ENCODE peak calls at places on chromosomes 4 and X, in four cellular contexts. E is breast epithelium, G is uterus, S is ovary. D is an unnamed sample.
A peak's percentile ranks its signal among the peaks of the same experiment; 100 is the strongest.

GRCh38 chrX:117038918-117039440 is 576.2 kb upstream of the CT83 start:
- DNase-seq in S (no peak), E (no peak), G (no peak), D (no peak)

GRCh38 chrX:18897611-18898010 is 86.3 kb downstream of the PHKA2 start:
- DNase-seq in S (no peak), E (no peak), G (no peak), D (no peak)

GRCh38 chr4:61555789-61556188 is 355.7 kb downstream of the ADGRL3 start:
- DNase-seq in S (no peak), G (peak; percentile 15), E (no peak), D (no peak)

GRCh38 chrX:51024106-51024696 is 113.7 kb downstream of the BMP15 start:
- DNase-seq in E (no peak), G (no peak), S (no peak), D (no peak)

GRCh38 chr4:170089743-170090666 is at the start of gene AADAT:
- DNase-seq in S (peak; percentile 79), E (no peak), G (peak; percentile 81), D (no peak)

GRCh38 chr4:108454227-108454626 is 166.1 kb upstream of the RPL34 start:
- DNase-seq in E (no peak), S (no peak), G (no peak), D (no peak)

GRCh38 chr4:3572363-3572762 is 40.1 kb upstream of the LRPAP1 start:
- DNase-seq in E (no peak), G (no peak), S (no peak), D (no peak)

GRCh38 chr4:185713272-185713671 is 98.7 kb downstream of the SORBS2 start:
- DNase-seq in E (no peak), S (no peak), G (no peak), D (no peak)

GRCh38 chr4:23614284-23614892 is 275.5 kb downstream of the PPARGC1A start:
- DNase-seq in G (no peak), S (no peak), E (no peak), D (no peak)

GRCh38 chrX:47483310-47484268 is 567 bp upstream of the ZNF41 start:
- DNase-seq in E (no peak), G (peak; percentile 22), S (peak; percentile 53), D (no peak)

GRCh38 chr4:57501715-57502114 is 391.5 kb upstream of the IGFBP7 start:
- DNase-seq in G (no peak), E (no peak), S (no peak), D (no peak)

GRCh38 chr4:152065545-152065944 is 304.7 kb upstream of the GATB start:
- DNase-seq in E (no peak), G (no peak), S (no peak), D (no peak)

GRCh38 chrX:79556750-79557149 is 189.6 kb upstream of the ITM2A start:
- DNase-seq in E (no peak), G (no peak), S (no peak), D (no peak)

GRCh38 chr4:144338148-144338547 is 197.6 kb upstream of the GYPA start:
- DNase-seq in E (no peak), S (no peak), G (no peak), D (no peak)
- H3K27ac ChIP-seq in E (no peak overlapping the region), S (no peak overlapping the region), G (no peak overlapping the region), D (no peak overlapping the region)

GRCh38 chr4:8771258-8771590 is 100.4 kb downstream of the HMX1 start:
- DNase-seq in E (no peak), G (no peak), S (no peak), D (no peak)

GRCh38 chr4:8774071-8774470 is 97.6 kb downstream of the HMX1 start:
- DNase-seq in E (no peak), G (no peak), S (no peak), D (no peak)

GRCh38 chr4:8773124-8773931 is 98.3 kb downstream of the HMX1 start:
- DNase-seq in S (no peak), E (no peak), G (no peak), D (no peak)

GRCh38 chr4:8771666-8772065 is 100.0 kb downstream of the HMX1 start:
- DNase-seq in S (no peak), G (no peak), E (no peak), D (no peak)

GRCh38 chr4:8772499-8773123 is 99.0 kb downstream of the HMX1 start:
- DNase-seq in S (no peak), G (no peak), E (no peak), D (no peak)
- TF ChIP-seq POLR2A in S (no peak), G (no peak), E (no peak), D (no peak)

GRCh38 chr4:176547005-176547404 is 227.2 kb downstream of the SPCS3 start:
- DNase-seq in E (no peak), G (no peak), S (no peak), D (no peak)
- H3K27ac ChIP-seq in E (no peak overlapping the region), G (no peak overlapping the region), S (no peak overlapping the region), D (no peak overlapping the region)

DNA sequence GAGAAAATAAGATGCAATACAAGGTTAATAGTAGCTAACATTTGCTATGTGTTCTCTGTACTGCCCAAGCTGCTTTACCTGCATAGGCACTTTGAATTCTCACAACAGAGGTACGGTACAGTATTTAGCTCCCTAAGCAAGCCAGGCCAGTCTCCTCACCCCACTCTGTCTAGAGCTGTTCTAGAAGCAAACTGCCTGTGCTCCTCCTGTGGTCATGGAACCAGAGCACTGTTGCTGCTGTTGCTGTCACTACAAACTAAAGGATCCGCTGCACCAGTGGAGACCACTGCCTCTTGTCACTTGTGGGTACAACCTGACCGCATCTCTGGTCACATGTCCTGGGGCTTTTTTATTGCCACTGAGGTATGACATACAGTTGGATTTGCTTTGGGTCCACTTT is 19.6 kb downstream of the ZNF330 start:
- DNase-seq in E (no peak), S (no peak), G (no peak), D (no peak)
- TF ChIP-seq POLR2A in E (no peak), S (no peak), G (no peak), D (no peak)

GRCh38 chrX:107787827-107788226 is 10.3 kb downstream of the NCBP2L start:
- DNase-seq in G (no peak), E (no peak), S (no peak), D (no peak)
- H3K27ac ChIP-seq in G (peak overlapping the region; percentile 42), E (no peak overlapping the region), S (peak overlapping the region; percentile 8), D (no peak overlapping the region)

DNA sequence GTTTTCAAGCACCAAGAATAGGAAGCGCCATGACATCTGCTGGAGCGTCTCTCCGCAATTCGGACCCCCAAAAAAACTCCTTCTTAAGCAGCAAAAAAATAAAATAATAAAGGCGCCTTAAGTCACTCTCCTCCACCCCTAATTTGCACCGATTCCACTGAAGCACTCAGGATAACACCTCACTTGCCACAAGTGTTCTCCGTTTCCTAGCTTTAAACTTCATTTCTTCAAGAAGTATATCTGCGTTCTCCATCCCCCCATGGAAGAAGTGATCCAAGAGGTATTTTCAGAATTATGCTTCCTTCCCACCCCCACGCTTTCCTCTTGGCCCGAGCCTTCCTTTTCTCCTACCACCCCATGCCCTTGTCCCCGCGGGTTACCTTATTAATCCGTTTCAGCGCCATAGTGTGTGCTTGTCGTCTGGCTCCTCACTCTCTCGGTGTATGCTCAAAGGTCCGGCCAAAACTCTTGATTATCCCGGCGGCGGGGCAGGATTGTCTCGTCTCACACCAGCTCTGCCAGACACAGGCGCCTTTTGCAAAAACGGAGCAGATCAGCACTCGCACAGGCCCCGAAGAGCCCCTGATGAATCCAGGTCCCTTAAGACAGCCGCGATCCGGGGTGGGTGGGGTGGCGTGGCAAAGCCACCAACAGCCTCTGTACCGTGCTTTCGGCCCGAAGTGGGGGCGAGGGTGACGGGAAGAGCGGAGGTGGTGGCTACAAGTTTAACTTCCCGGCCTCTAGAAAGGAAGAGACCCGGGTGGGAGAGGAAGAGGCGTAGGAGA is 1.1 kb downstream of the UBE2D3 start:
- DNase-seq in E (no peak), G (no peak), S (no peak), D (no peak)
- TF ChIP-seq POLR2A in E (no peak), G (no peak), S (peak; percentile 21), D (no peak)

DNA sequence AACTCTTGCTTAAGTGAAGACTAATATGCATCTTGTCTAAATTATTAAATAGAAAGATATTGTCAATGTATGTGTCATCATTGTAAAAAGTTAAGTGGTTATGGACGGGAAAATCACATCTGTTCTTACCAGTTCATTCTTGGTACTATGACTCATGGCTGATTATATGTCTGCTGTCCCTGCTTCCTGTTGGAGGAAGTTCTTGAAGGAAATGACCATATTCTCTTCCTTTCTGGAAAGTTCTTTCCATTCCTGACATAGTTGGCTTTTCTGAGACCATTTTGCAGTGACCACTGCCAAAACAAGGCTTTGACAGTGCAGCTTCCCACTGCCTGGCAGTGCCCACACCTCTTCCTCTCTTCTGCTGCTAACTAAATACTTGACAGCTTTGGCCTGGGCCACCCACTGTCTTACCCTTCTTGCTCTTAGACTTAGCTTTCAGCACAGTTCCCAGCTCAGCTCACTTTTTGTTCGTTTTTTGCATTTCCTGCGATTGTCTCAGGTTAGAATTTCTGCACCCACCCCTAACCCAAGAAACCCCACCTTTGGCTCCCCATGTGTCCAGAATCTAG is 13.2 kb upstream of the CLDN24 start:
- DNase-seq in S (no peak), G (no peak), E (no peak), D (no peak)
- H3K27ac ChIP-seq in S (no peak overlapping the region), G (no peak overlapping the region), E (no peak overlapping the region), D (peak overlapping the region; percentile 21)

GRCh38 chr4:6746721-6747689 is 31.0 kb downstream of the BLOC1S4 start:
- DNase-seq in S (no peak), E (peak; percentile 57), G (no peak), D (no peak)
- TF ChIP-seq POLR2A in S (no peak), E (no peak), G (no peak), D (no peak)

GRCh38 chrX:118495061-118495921 is at the start of gene DOCK11:
- DNase-seq in E (peak; percentile 34), S (peak; percentile 66), G (peak; percentile 80), D (peak; percentile 36)
- H3K27ac ChIP-seq in E (peak within 1 kb of the TSS; percentile 60), S (peak within 1 kb of the TSS; percentile 52), G (peak within 1 kb of the TSS; percentile 79), D (peak within 1 kb of the TSS; percentile 73)

D was measured in esophagus squamous epithelium.